ENCODE peak calls at places on chromosomes 5 and 9, in five cellular contexts. One of them, this sample, is unnamed.

GRCh38 chr9:119003218-119003617 is 366.0 kb downstream of the BRINP1 start:
- DNase-seq in GM12865: no peak
- DNase-seq in upper lobe of right lung: no peak
- DNase-seq in PC-9: no peak
- DNase-seq in stomach: no peak
- DNase-seq in this sample: no peak

GRCh38 chr9:8816361-8816760 is 1016.8 kb upstream of the DMAC1 start:
- DNase-seq in GM12865: peak; percentile 1
- DNase-seq in upper lobe of right lung: no peak
- DNase-seq in PC-9: no peak
- DNase-seq in stomach: no peak
- DNase-seq in this sample: peak; percentile 34

GRCh38 chr9:132116583-132116982 is 36.9 kb upstream of the MED27 start:
- DNase-seq in GM12865: no peak
- DNase-seq in upper lobe of right lung: no peak
- DNase-seq in PC-9: no peak
- DNase-seq in stomach: no peak
- DNase-seq in this sample: no peak

GRCh38 chr9:96654450-96655197 is 493 bp downstream of the PRXL2C start:
- DNase-seq in GM12865: peak; percentile 56
- DNase-seq in upper lobe of right lung: peak; percentile 92
- DNase-seq in PC-9: peak; percentile 50
- DNase-seq in stomach: peak; percentile 73
- DNase-seq in this sample: peak; percentile 89

GRCh38 chr5:175123542-175123941 is 320.4 kb downstream of the DRD1 start:
- DNase-seq in GM12865: no peak
- DNase-seq in upper lobe of right lung: no peak
- DNase-seq in PC-9: peak; percentile 36
- DNase-seq in stomach: no peak
- DNase-seq in this sample: no peak

GRCh38 chr9:123669355-123669754 is 260.6 kb downstream of the DENND1A start:
- DNase-seq in GM12865: no peak
- DNase-seq in upper lobe of right lung: no peak
- DNase-seq in PC-9: no peak
- DNase-seq in stomach: no peak
- DNase-seq in this sample: no peak

GRCh38 chr9:120571443-120572257 is 8.3 kb downstream of the CDK5RAP2 start:
- DNase-seq in GM12865: no peak
- DNase-seq in upper lobe of right lung: peak; percentile 69
- DNase-seq in PC-9: no peak
- DNase-seq in stomach: peak; percentile 84
- DNase-seq in this sample: peak; percentile 31

GRCh38 chr5:154213592-154213991 is 23.1 kb downstream of the GALNT10 start:
- DNase-seq in GM12865: no peak
- DNase-seq in upper lobe of right lung: no peak
- DNase-seq in PC-9: no peak
- DNase-seq in stomach: no peak
- DNase-seq in this sample: no peak

GRCh38 chr9:126692759-126693427 is 79.2 kb downstream of the LMX1B start:
- DNase-seq in GM12865: no peak
- DNase-seq in upper lobe of right lung: peak; percentile 61
- DNase-seq in PC-9: no peak
- DNase-seq in stomach: no peak
- DNase-seq in this sample: no peak

GRCh38 chr9:129143461-129143927 is 32.3 kb downstream of the PTPA start:
- DNase-seq in GM12865: no peak
- DNase-seq in upper lobe of right lung: peak; percentile 73
- DNase-seq in PC-9: no peak
- DNase-seq in stomach: no peak
- DNase-seq in this sample: peak; percentile 64

GRCh38 chr9:124611106-124611505 is 103.9 kb upstream of the NR5A1 start:
- DNase-seq in GM12865: no peak
- DNase-seq in upper lobe of right lung: no peak
- DNase-seq in PC-9: no peak
- DNase-seq in stomach: no peak
- DNase-seq in this sample: no peak

GRCh38 chr5:33457124-33457523 is 16.4 kb downstream of the TARS1 start:
- DNase-seq in GM12865: no peak
- DNase-seq in upper lobe of right lung: no peak
- DNase-seq in PC-9: no peak
- DNase-seq in stomach: no peak
- DNase-seq in this sample: no peak

GRCh38 chr5:174610968-174611367 is 113.4 kb upstream of the MSX2 start:
- DNase-seq in GM12865: no peak
- DNase-seq in upper lobe of right lung: no peak
- DNase-seq in PC-9: peak; percentile 64
- DNase-seq in stomach: peak; percentile 43
- DNase-seq in this sample: no peak

GRCh38 chr9:98451576-98451975 is 196.1 kb upstream of the TBC1D2 start:
- DNase-seq in GM12865: no peak
- DNase-seq in upper lobe of right lung: no peak
- DNase-seq in PC-9: no peak
- DNase-seq in stomach: no peak
- DNase-seq in this sample: no peak

GRCh38 chr9:792331-793260 is 48.9 kb upstream of the DMRT1 start:
- DNase-seq in GM12865: no peak
- DNase-seq in upper lobe of right lung: peak; percentile 63
- DNase-seq in PC-9: no peak
- DNase-seq in stomach: no peak
- DNase-seq in this sample: no peak

GRCh38 chr9:76456202-76456926 is 2.6 kb upstream of the GCNT1 start:
- DNase-seq in GM12865: peak; percentile 42
- DNase-seq in upper lobe of right lung: no peak
- DNase-seq in PC-9: peak; percentile 82
- DNase-seq in stomach: peak; percentile 86
- DNase-seq in this sample: no peak

GRCh38 chr9:38423939-38424843 is at the start of gene IGFBPL1:
- DNase-seq in GM12865: peak; percentile 15
- DNase-seq in upper lobe of right lung: peak; percentile 69
- DNase-seq in PC-9: no peak
- DNase-seq in stomach: no peak
- DNase-seq in this sample: peak; percentile 74

GRCh38 chr9:110748251-110748893 is 79.8 kb downstream of the MUSK start:
- DNase-seq in GM12865: no peak
- DNase-seq in upper lobe of right lung: no peak
- DNase-seq in PC-9: peak; percentile 76
- DNase-seq in stomach: no peak
- DNase-seq in this sample: no peak

DNA sequence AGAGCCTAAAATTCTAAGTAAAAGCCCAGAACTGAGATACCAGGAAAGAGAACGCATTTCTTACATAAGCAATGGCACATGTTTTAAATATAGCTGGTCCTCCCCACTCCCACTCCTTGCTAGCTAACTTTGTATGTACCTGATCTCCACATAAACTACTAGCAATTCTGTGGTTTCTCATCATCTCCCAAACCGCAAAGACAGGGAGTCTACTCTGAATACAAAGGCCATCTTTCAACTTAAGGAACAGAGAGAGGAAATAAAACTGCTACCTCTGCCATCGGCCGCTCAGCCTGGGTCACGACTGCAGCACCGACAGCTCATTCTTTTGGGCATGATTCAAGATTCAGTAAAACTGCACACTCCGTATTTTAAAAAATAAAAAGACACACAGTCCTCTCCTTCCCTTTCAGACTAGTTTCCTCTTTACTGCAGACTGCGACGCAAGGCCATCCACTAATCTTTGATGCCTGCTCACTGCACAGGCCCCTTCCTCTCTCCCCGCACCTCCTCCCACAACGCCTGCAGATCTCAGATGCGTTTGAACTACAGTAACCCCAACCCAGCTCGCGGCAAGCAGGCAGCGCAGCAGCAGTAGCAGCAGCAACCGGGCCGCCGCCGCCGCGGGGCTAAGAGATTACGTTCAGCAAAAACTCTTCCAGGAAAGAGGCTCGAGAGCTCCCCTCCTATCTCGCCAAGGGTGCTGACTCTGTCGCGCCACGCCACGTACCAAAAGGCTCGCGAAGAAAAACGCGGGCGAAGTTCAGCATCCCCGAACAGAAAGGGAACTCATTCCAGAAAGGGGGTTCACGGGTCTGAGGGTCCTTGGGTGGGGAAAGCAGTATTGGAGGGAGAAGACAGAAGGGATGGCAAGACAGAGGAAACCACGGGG is 1.5 kb downstream of the RNF145 start:
- DNase-seq in GM12865: peak; percentile 88
- DNase-seq in upper lobe of right lung: peak; percentile 88
- DNase-seq in PC-9: peak; percentile 68
- DNase-seq in stomach: peak; percentile 82
- DNase-seq in this sample: peak; percentile 84
- TF ChIP-seq CTCF in GM12865: no peak
- TF ChIP-seq CTCF in upper lobe of right lung: no peak
- TF ChIP-seq CTCF in PC-9: no peak
- TF ChIP-seq CTCF in stomach: no peak
- TF ChIP-seq CTCF in this sample: no peak

DNA sequence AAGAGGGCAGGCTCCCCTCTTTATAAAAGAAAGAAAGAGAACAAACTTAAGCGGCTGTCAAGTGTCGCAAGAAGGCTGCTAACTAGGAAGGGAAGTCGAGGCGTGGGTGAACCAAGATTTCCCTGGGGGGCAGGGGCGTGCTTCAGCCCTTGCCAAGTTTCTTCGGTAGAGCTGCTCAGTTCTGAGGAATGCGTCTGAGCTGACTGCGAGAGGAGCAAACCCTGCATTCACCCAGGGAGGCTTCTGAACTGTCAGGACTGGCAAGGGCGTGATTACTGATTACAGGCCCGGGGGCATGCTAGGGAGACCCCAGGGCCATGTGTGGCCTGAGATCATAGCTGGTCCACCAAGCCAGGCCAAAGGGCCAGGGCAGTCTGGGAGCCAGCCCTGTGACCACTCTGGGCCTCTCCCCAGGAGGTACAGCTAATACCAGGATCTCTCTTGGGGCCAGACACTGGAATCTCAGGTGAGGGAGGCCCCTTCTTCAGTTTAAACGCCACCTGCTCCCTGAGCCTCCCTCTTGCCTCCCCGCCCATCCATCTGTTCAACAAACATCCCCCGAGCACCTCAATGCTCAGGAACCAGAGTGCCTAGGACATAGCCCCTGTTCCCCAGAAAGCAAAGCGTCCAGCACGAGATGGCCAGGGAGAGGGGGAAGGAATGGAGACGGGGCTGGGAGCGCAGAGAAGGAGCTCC is 30.9 kb downstream of the SARDH start:
- DNase-seq in GM12865: no peak
- DNase-seq in upper lobe of right lung: peak; percentile 56
- DNase-seq in PC-9: no peak
- DNase-seq in stomach: no peak
- DNase-seq in this sample: no peak
- H3K4me3 ChIP-seq in GM12865: no peak overlapping the region
- H3K4me3 ChIP-seq in upper lobe of right lung: no peak overlapping the region
- H3K4me3 ChIP-seq in PC-9: no peak overlapping the region
- H3K4me3 ChIP-seq in stomach: no peak overlapping the region
- H3K4me3 ChIP-seq in this sample: no peak overlapping the region

GRCh38 chr5:145859897-145860296 is 12.9 kb downstream of the GRXCR2 start:
- DNase-seq in GM12865: no peak
- DNase-seq in upper lobe of right lung: no peak
- DNase-seq in PC-9: no peak
- DNase-seq in stomach: no peak
- DNase-seq in this sample: no peak
- TF ChIP-seq CTCF in GM12865: no peak
- TF ChIP-seq CTCF in upper lobe of right lung: no peak
- TF ChIP-seq CTCF in PC-9: no peak
- TF ChIP-seq CTCF in stomach: no peak
- TF ChIP-seq CTCF in this sample: peak; percentile 21

GRCh38 chr5:181243521-181244307 is at the start of gene RACK1:
- DNase-seq in GM12865: peak; percentile 94
- DNase-seq in upper lobe of right lung: peak; percentile 93
- DNase-seq in PC-9: no peak
- DNase-seq in stomach: peak; percentile 88
- DNase-seq in this sample: peak; percentile 96

GRCh38 chr5:181242031-181242451 is 1.7 kb downstream of the RACK1 start:
- DNase-seq in GM12865: no peak
- DNase-seq in upper lobe of right lung: no peak
- DNase-seq in PC-9: no peak
- DNase-seq in stomach: no peak
- DNase-seq in this sample: no peak

GRCh38 chr5:181243020-181243520 is 636 bp downstream of the RACK1 start:
- DNase-seq in GM12865: no peak
- DNase-seq in upper lobe of right lung: no peak
- DNase-seq in PC-9: no peak
- DNase-seq in stomach: no peak
- DNase-seq in this sample: no peak

GRCh38 chr5:181239062-181239663 is 4.5 kb downstream of the RACK1 start:
- DNase-seq in GM12865: no peak
- DNase-seq in upper lobe of right lung: no peak
- DNase-seq in PC-9: no peak
- DNase-seq in stomach: no peak
- DNase-seq in this sample: no peak

GRCh38 chr5:181241393-181241975 is 2.2 kb downstream of the RACK1 start:
- DNase-seq in GM12865: peak; percentile 73
- DNase-seq in upper lobe of right lung: no peak
- DNase-seq in PC-9: peak; percentile 56
- DNase-seq in stomach: no peak
- DNase-seq in this sample: no peak
- H3K4me3 ChIP-seq in GM12865: peak overlapping the region; percentile 98
- H3K4me3 ChIP-seq in upper lobe of right lung: peak overlapping the region; percentile 72
- H3K4me3 ChIP-seq in PC-9: peak overlapping the region; percentile 95
- H3K4me3 ChIP-seq in stomach: no peak overlapping the region
- H3K4me3 ChIP-seq in this sample: no peak overlapping the region

DNA sequence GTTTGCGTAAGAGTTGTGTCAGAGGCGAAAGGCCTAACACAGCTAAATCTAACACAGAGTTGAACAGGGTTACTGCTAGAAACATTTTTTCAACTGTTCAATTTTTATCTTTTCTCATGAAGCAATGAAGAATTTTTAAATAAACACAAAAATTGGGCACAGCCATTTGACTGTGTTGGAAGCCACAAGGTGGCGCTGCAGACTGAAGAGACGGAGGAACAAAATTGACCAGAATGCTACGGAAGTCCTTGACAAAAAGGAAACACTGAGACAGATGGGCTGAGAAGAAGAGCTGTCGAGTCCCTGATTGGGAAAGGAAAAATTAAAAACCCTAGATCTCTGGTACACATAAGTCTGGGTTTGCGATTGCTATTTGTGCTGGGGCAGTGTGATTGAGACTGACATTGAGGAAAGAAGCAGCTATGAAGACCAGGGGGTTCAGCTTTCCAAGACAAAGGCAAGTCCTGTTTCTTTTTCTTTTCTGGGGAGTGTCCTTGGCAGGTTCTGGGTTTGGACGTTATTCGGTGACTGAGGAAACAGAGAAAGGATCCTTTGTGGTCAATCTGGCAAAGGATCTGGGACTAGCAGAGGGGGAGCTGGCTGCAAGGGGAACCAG is at the start of gene PCDHB9:
- DNase-seq in GM12865: peak; percentile 40
- DNase-seq in upper lobe of right lung: no peak
- DNase-seq in PC-9: no peak
- DNase-seq in stomach: no peak
- DNase-seq in this sample: peak; percentile 83
- TF ChIP-seq CTCF in GM12865: peak; percentile 39
- TF ChIP-seq CTCF in upper lobe of right lung: peak; percentile 45
- TF ChIP-seq CTCF in PC-9: peak; percentile 65
- TF ChIP-seq CTCF in stomach: peak; percentile 10
- TF ChIP-seq CTCF in this sample: peak; percentile 64

This sample was measured in testis.